ENCODE peak calls at places on chromosomes 4 and X, in five cellular contexts. R is head of caudate nucleus, X is kidney tubule cell, N is cardiac septum, K is cardiac muscle cell. Q is an unnamed sample.

GRCh38 chrX:19649227-19650009 is 134.1 kb upstream of the MAP3K15 start:
- DNase-seq in R (no peak), K (peak), X (no peak), N (no peak), Q (no peak)

GRCh38 chrX:53544936-53545335 is 110.8 kb upstream of the HSD17B10 start:
- DNase-seq in K (no peak), R (no peak), N (no peak), X (no peak), Q (no peak)

GRCh38 chr4:139281212-139281611 is 1.2 kb upstream of the MGARP start:
- DNase-seq in K (no peak), X (no peak), R (no peak), N (no peak), Q (no peak)

GRCh38 chrX:13059269-13059668 is 14.8 kb upstream of the FAM9C start:
- DNase-seq in K (no peak), N (no peak), R (no peak), X (no peak), Q (no peak)

GRCh38 chr4:6206771-6207290 is 6.5 kb upstream of the JAKMIP1 start:
- DNase-seq in K (no peak), X (no peak), N (peak), R (no peak), Q (no peak)

GRCh38 chrX:71911023-71911730 is 532 bp downstream of the NHSL2 start:
- DNase-seq in N (no peak), X (peak), R (peak), K (no peak), Q (no peak)

GRCh38 chr4:8909548-8909947 is 37.9 kb upstream of the HMX1 start:
- DNase-seq in N (no peak), R (no peak), K (no peak), X (no peak), Q (no peak)

GRCh38 chr4:140790765-140791164 is 34.6 kb upstream of the TBC1D9 start:
- DNase-seq in R (peak), K (peak), N (no peak), X (no peak), Q (peak)

Q was measured in globus pallidus.